ENCODE peak calls at places on chromosomes 2 and 18, in seven cellular contexts. One of them, this sample, is unnamed.

GRCh38 chr18:27270508-27270907 is 85.4 kb upstream of the CHST9 start:
- DNase-seq in thyroid gland: no peak
- DNase-seq in IMR-90: no peak
- DNase-seq in K562: no peak
- DNase-seq in stomach: no peak
- DNase-seq in ovary: no peak
- DNase-seq in Peyer's patch: no peak
- DNase-seq in this sample: no peak

GRCh38 chr2:239523944-239524310 is 123.1 kb upstream of the HDAC4 start:
- DNase-seq in thyroid gland: no peak
- DNase-seq in IMR-90: no peak
- DNase-seq in K562: no peak
- DNase-seq in stomach: no peak
- DNase-seq in ovary: no peak
- DNase-seq in Peyer's patch: no peak
- DNase-seq in this sample: peak

GRCh38 chr2:48328972-48329723 is 200.8 kb upstream of the STON1 start:
- DNase-seq in thyroid gland: no peak
- DNase-seq in IMR-90: no peak
- DNase-seq in K562: no peak
- DNase-seq in stomach: no peak
- DNase-seq in ovary: no peak
- DNase-seq in Peyer's patch: no peak
- DNase-seq in this sample: peak

GRCh38 chr2:176682278-176682677 is 413.0 kb downstream of the MTX2 start:
- DNase-seq in thyroid gland: no peak
- DNase-seq in IMR-90: no peak
- DNase-seq in K562: no peak
- DNase-seq in stomach: no peak
- DNase-seq in ovary: no peak
- DNase-seq in Peyer's patch: no peak
- DNase-seq in this sample: no peak

GRCh38 chr2:189407161-189407943 is 33.9 kb upstream of the WDR75 start:
- DNase-seq in thyroid gland: no peak
- DNase-seq in IMR-90: peak
- DNase-seq in K562: no peak
- DNase-seq in stomach: no peak
- DNase-seq in ovary: no peak
- DNase-seq in Peyer's patch: no peak
- DNase-seq in this sample: no peak

GRCh38 chr2:70646429-70646828 is 92.8 kb upstream of the TGFA start:
- DNase-seq in thyroid gland: no peak
- DNase-seq in IMR-90: no peak
- DNase-seq in K562: no peak
- DNase-seq in stomach: no peak
- DNase-seq in ovary: no peak
- DNase-seq in Peyer's patch: no peak
- DNase-seq in this sample: no peak

GRCh38 chr18:65725421-65726050 is 25.3 kb upstream of the CDH7 start:
- DNase-seq in thyroid gland: peak
- DNase-seq in IMR-90: no peak
- DNase-seq in K562: no peak
- DNase-seq in stomach: no peak
- DNase-seq in ovary: no peak
- DNase-seq in Peyer's patch: peak
- DNase-seq in this sample: peak

GRCh38 chr18:58687871-58688308 is 16.6 kb downstream of the MALT1 start:
- DNase-seq in thyroid gland: no peak
- DNase-seq in IMR-90: no peak
- DNase-seq in K562: no peak
- DNase-seq in stomach: no peak
- DNase-seq in ovary: no peak
- DNase-seq in Peyer's patch: no peak
- DNase-seq in this sample: no peak

GRCh38 chr18:63016270-63016669 is 300.9 kb downstream of the PHLPP1 start:
- DNase-seq in thyroid gland: peak
- DNase-seq in IMR-90: peak
- DNase-seq in K562: peak
- DNase-seq in stomach: no peak
- DNase-seq in ovary: peak
- DNase-seq in Peyer's patch: no peak
- DNase-seq in this sample: peak

GRCh38 chr18:45664824-45665763 is 49.8 kb downstream of the SLC14A2 start:
- DNase-seq in thyroid gland: peak
- DNase-seq in IMR-90: peak
- DNase-seq in K562: peak
- DNase-seq in stomach: peak
- DNase-seq in ovary: peak
- DNase-seq in Peyer's patch: no peak
- DNase-seq in this sample: peak

GRCh38 chr18:45663646-45664045 is 48.4 kb downstream of the SLC14A2 start:
- DNase-seq in thyroid gland: peak
- DNase-seq in IMR-90: no peak
- DNase-seq in K562: no peak
- DNase-seq in stomach: no peak
- DNase-seq in ovary: no peak
- DNase-seq in Peyer's patch: no peak
- DNase-seq in this sample: no peak

GRCh38 chr18:45666006-45666405 is 50.7 kb downstream of the SLC14A2 start:
- DNase-seq in thyroid gland: no peak
- DNase-seq in IMR-90: no peak
- DNase-seq in K562: no peak
- DNase-seq in stomach: no peak
- DNase-seq in ovary: no peak
- DNase-seq in Peyer's patch: no peak
- DNase-seq in this sample: peak

GRCh38 chr18:45667056-45667455 is 51.8 kb downstream of the SLC14A2 start:
- DNase-seq in thyroid gland: no peak
- DNase-seq in IMR-90: no peak
- DNase-seq in K562: no peak
- DNase-seq in stomach: no peak
- DNase-seq in ovary: no peak
- DNase-seq in Peyer's patch: no peak
- DNase-seq in this sample: no peak

DNA sequence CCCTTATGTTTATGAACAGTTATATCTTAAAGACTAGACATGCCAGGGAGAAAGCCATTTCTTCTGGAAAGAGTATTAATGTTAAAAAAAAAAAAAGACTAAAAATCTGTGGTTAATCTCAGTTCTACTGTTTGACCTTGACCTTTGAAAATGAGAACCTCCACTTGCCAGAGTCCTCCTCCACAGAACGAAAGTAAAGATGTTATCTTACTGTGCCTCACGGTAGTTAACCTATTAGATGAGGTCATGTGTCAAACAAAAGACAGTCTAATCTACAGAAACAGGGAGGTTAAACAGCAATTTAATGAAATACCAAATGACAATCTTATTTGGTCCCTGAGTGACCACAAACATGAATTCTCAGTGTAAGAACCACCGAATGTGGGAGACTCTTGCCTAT is 51.2 kb downstream of the SLC14A2 start:
- DNase-seq in thyroid gland: no peak
- DNase-seq in IMR-90: no peak
- DNase-seq in K562: no peak
- DNase-seq in stomach: no peak
- DNase-seq in ovary: no peak
- DNase-seq in Peyer's patch: no peak
- DNase-seq in this sample: peak
- TF ChIP-seq CTCF in thyroid gland: no peak
- TF ChIP-seq CTCF in IMR-90: no peak
- TF ChIP-seq CTCF in K562: no peak
- TF ChIP-seq CTCF in stomach: no peak
- TF ChIP-seq CTCF in ovary: no peak
- TF ChIP-seq CTCF in Peyer's patch: no peak
- TF ChIP-seq CTCF in this sample: no peak

DNA sequence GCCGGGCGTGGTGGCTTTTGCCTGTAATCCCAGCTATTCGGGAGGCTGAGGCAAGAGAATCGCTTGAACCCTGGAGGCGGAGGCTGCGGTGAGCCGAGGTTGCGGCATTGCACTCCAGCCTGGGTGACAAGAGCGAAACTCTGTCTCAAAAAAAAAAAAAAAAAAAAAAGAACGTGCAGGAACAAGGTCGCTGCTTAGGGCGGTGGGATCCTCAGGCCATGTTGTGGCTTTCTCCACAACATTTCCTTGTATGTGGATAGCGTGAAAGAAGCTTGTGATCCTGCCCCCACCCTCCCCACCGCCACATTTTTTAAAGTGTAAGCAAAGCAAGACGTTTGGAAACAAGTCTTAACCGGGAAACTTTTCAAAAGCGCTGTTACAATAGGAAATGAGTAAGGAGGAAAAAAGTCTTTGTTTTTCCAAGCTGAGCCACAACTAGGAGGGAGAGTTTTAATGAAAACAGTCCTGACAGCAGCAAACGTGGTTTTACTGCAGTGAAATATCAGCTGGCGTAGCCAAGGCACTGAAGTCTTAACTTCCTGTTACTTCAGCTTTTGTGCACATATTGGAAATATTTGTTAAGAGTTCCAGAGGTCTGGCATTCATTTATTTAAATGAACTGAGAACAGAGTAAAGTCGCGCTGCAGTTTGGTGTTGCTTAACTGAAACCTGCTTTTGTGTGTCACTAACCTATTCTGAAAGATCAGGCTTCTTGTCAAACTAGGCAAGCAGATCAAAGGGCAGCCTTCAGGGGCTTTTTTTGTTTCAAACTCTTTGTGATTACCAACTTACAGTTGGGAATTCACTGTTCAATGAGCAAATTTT is 3.8 kb downstream of the TGIF1 start:
- DNase-seq in thyroid gland: peak
- DNase-seq in IMR-90: peak
- DNase-seq in K562: no peak
- DNase-seq in stomach: peak
- DNase-seq in ovary: peak
- DNase-seq in Peyer's patch: peak
- DNase-seq in this sample: peak
- TF ChIP-seq POLR2A in thyroid gland: peak
- TF ChIP-seq POLR2A in IMR-90: peak
- TF ChIP-seq POLR2A in K562: no peak
- TF ChIP-seq POLR2A in stomach: no peak
- TF ChIP-seq POLR2A in ovary: no peak
- TF ChIP-seq POLR2A in Peyer's patch: no peak
- TF ChIP-seq POLR2A in this sample: no peak

GRCh38 chr2:20674974-20675679 is 8.2 kb downstream of the GDF7 start:
- DNase-seq in thyroid gland: no peak
- DNase-seq in IMR-90: peak
- DNase-seq in K562: no peak
- DNase-seq in stomach: no peak
- DNase-seq in ovary: no peak
- DNase-seq in Peyer's patch: peak
- DNase-seq in this sample: no peak

GRCh38 chr2:20675701-20676352 is 8.9 kb downstream of the GDF7 start:
- DNase-seq in thyroid gland: no peak
- DNase-seq in IMR-90: no peak
- DNase-seq in K562: no peak
- DNase-seq in stomach: peak
- DNase-seq in ovary: no peak
- DNase-seq in Peyer's patch: peak
- DNase-seq in this sample: peak

GRCh38 chr2:20676353-20677215 is 9.6 kb downstream of the GDF7 start:
- DNase-seq in thyroid gland: no peak
- DNase-seq in IMR-90: no peak
- DNase-seq in K562: no peak
- DNase-seq in stomach: no peak
- DNase-seq in ovary: no peak
- DNase-seq in Peyer's patch: peak
- DNase-seq in this sample: no peak

GRCh38 chr2:20678751-20679150 is 11.8 kb downstream of the GDF7 start:
- DNase-seq in thyroid gland: no peak
- DNase-seq in IMR-90: no peak
- DNase-seq in K562: no peak
- DNase-seq in stomach: no peak
- DNase-seq in ovary: no peak
- DNase-seq in Peyer's patch: no peak
- DNase-seq in this sample: no peak

GRCh38 chr2:20677301-20678176 is 10.6 kb downstream of the GDF7 start:
- DNase-seq in thyroid gland: no peak
- DNase-seq in IMR-90: no peak
- DNase-seq in K562: no peak
- DNase-seq in stomach: no peak
- DNase-seq in ovary: no peak
- DNase-seq in Peyer's patch: no peak
- DNase-seq in this sample: no peak
- TF ChIP-seq CTCF in thyroid gland: no peak
- TF ChIP-seq CTCF in IMR-90: no peak
- TF ChIP-seq CTCF in K562: no peak
- TF ChIP-seq CTCF in stomach: no peak
- TF ChIP-seq CTCF in ovary: no peak
- TF ChIP-seq CTCF in Peyer's patch: no peak
- TF ChIP-seq CTCF in this sample: no peak

GRCh38 chr2:173075781-173076556 is at the start of gene MAP3K20:
- DNase-seq in thyroid gland: peak
- DNase-seq in IMR-90: peak
- DNase-seq in K562: peak
- DNase-seq in stomach: peak
- DNase-seq in ovary: peak
- DNase-seq in Peyer's patch: peak
- DNase-seq in this sample: peak
- TF ChIP-seq POLR2A in thyroid gland: peak
- TF ChIP-seq POLR2A in IMR-90: peak
- TF ChIP-seq POLR2A in K562: peak
- TF ChIP-seq POLR2A in stomach: no peak
- TF ChIP-seq POLR2A in ovary: peak
- TF ChIP-seq POLR2A in Peyer's patch: peak
- TF ChIP-seq POLR2A in this sample: peak

GRCh38 chr18:46464926-46465655 is 191.9 kb downstream of the LOXHD1 start:
- DNase-seq in thyroid gland: no peak
- DNase-seq in IMR-90: no peak
- DNase-seq in K562: no peak
- DNase-seq in stomach: no peak
- DNase-seq in ovary: no peak
- DNase-seq in Peyer's patch: no peak
- DNase-seq in this sample: no peak
- TF ChIP-seq CTCF in thyroid gland: no peak
- TF ChIP-seq CTCF in IMR-90: peak
- TF ChIP-seq CTCF in K562: peak
- TF ChIP-seq CTCF in stomach: no peak
- TF ChIP-seq CTCF in ovary: no peak
- TF ChIP-seq CTCF in Peyer's patch: no peak
- TF ChIP-seq CTCF in this sample: peak

GRCh38 chr2:39146022-39146421 is 25.2 kb upstream of the SOS1 start:
- DNase-seq in thyroid gland: no peak
- DNase-seq in IMR-90: no peak
- DNase-seq in K562: no peak
- DNase-seq in stomach: no peak
- DNase-seq in ovary: no peak
- DNase-seq in Peyer's patch: no peak
- DNase-seq in this sample: no peak

GRCh38 chr2:39142904-39143617 is 22.2 kb upstream of the SOS1 start:
- DNase-seq in thyroid gland: no peak
- DNase-seq in IMR-90: no peak
- DNase-seq in K562: no peak
- DNase-seq in stomach: no peak
- DNase-seq in ovary: no peak
- DNase-seq in Peyer's patch: no peak
- DNase-seq in this sample: peak

GRCh38 chr2:39146630-39147029 is 25.8 kb upstream of the SOS1 start:
- DNase-seq in thyroid gland: no peak
- DNase-seq in IMR-90: no peak
- DNase-seq in K562: no peak
- DNase-seq in stomach: no peak
- DNase-seq in ovary: no peak
- DNase-seq in Peyer's patch: no peak
- DNase-seq in this sample: no peak

GRCh38 chr2:39142012-39142346 is 21.1 kb upstream of the SOS1 start:
- DNase-seq in thyroid gland: no peak
- DNase-seq in IMR-90: no peak
- DNase-seq in K562: peak
- DNase-seq in stomach: no peak
- DNase-seq in ovary: no peak
- DNase-seq in Peyer's patch: no peak
- DNase-seq in this sample: no peak

GRCh38 chr2:39144411-39144810 is 23.6 kb upstream of the SOS1 start:
- DNase-seq in thyroid gland: no peak
- DNase-seq in IMR-90: no peak
- DNase-seq in K562: no peak
- DNase-seq in stomach: no peak
- DNase-seq in ovary: no peak
- DNase-seq in Peyer's patch: no peak
- DNase-seq in this sample: peak
- TF ChIP-seq POLR2A in thyroid gland: no peak
- TF ChIP-seq POLR2A in IMR-90: no peak
- TF ChIP-seq POLR2A in K562: no peak
- TF ChIP-seq POLR2A in stomach: no peak
- TF ChIP-seq POLR2A in ovary: no peak
- TF ChIP-seq POLR2A in Peyer's patch: no peak
- TF ChIP-seq POLR2A in this sample: no peak

This sample was measured in NB4.